ENCODE peak calls at places on chromosomes 4 and X, in nine cellular contexts. J, B, W, I, F, K, D, V and E are unnamed samples.

GRCh38 chrX:21883258-21883657 is 27.5 kb downstream of the YY2 start:
- DNase-seq in J (no peak), B (no peak), W (no peak), I (no peak), F (peak), K (peak), D (no peak), V (no peak), E (no peak)

GRCh38 chrX:75086731-75087195 is 69.3 kb downstream of the ABCB7 start:
- DNase-seq in J (no peak), B (no peak), W (no peak), I (no peak), F (no peak), K (no peak), D (no peak), V (no peak), E (no peak)

GRCh38 chrX:65637335-65637734 is 30.1 kb upstream of the MSN start:
- DNase-seq in J (no peak), B (no peak), W (no peak), I (no peak), F (no peak), K (no peak), D (no peak), V (no peak), E (no peak)

GRCh38 chrX:153635788-153636668 is 11.0 kb upstream of the DUSP9 start:
- DNase-seq in J (no peak), B (peak), W (no peak), I (no peak), F (no peak), K (no peak), D (no peak), V (no peak), E (peak)

GRCh38 chrX:118770133-118770760 is 42.8 kb downstream of the IL13RA1 start:
- DNase-seq in J (no peak), B (no peak), W (no peak), I (no peak), F (no peak), K (no peak), D (no peak), V (no peak), E (no peak)

GRCh38 chr4:188930822-188931221 is 791.6 kb downstream of the TRIML1 start:
- DNase-seq in J (no peak), B (no peak), W (no peak), I (no peak), F (no peak), K (no peak), D (peak), V (no peak), E (no peak)

GRCh38 chr4:16461362-16461761 is 235.1 kb upstream of the TAPT1 start:
- DNase-seq in J (no peak), B (no peak), W (no peak), I (no peak), F (no peak), K (no peak), D (no peak), V (no peak), E (no peak)

GRCh38 chrX:110853610-110854009 is 58.0 kb upstream of the CHRDL1 start:
- DNase-seq in J (no peak), B (peak), W (no peak), I (peak), F (no peak), K (no peak), D (no peak), V (peak), E (peak)

GRCh38 chrX:41758391-41758790 is 34.4 kb downstream of the GPR82 start:
- DNase-seq in J (no peak), B (no peak), W (no peak), I (no peak), F (no peak), K (no peak), D (no peak), V (no peak), E (no peak)

GRCh38 chr4:1684756-1685603 is 867 bp upstream of the FAM53A start:
- DNase-seq in J (no peak), B (no peak), W (no peak), I (no peak), F (peak), K (peak), D (no peak), V (no peak), E (peak)

GRCh38 chr4:57065730-57066482 is 44.3 kb downstream of the IGFBP7 start:
- DNase-seq in J (no peak), B (no peak), W (no peak), I (no peak), F (no peak), K (no peak), D (no peak), V (no peak), E (no peak)

GRCh38 chr4:76562851-76563803 is 128.1 kb downstream of the SHROOM3 start:
- DNase-seq in J (no peak), B (no peak), W (no peak), I (no peak), F (no peak), K (no peak), D (no peak), V (peak), E (no peak)

GRCh38 chrX:142295190-142295589 is 90.1 kb upstream of the MAGEC2 start:
- DNase-seq in J (no peak), B (no peak), W (no peak), I (no peak), F (no peak), K (no peak), D (no peak), V (no peak), E (no peak)

GRCh38 chr4:149203256-149204001 is 612.2 kb downstream of the IQCM start:
- DNase-seq in J (no peak), B (no peak), W (no peak), I (no peak), F (no peak), K (no peak), D (no peak), V (no peak), E (no peak)

GRCh38 chrX:103791826-103792458 is 15.3 kb downstream of the PLP1 start:
- DNase-seq in J (no peak), B (no peak), W (no peak), I (no peak), F (no peak), K (no peak), D (no peak), V (no peak), E (no peak)

GRCh38 chr4:54096563-54096962 is 3.4 kb upstream of the GSX2 start:
- DNase-seq in J (no peak), B (no peak), W (no peak), I (no peak), F (no peak), K (no peak), D (no peak), V (no peak), E (no peak)

GRCh38 chr4:108446554-108446953 is 173.8 kb upstream of the RPL34 start:
- DNase-seq in J (no peak), B (no peak), W (no peak), I (no peak), F (no peak), K (no peak), D (no peak), V (no peak), E (no peak)

GRCh38 chr4:183350317-183351071 is 28.3 kb upstream of the CLDN24 start:
- DNase-seq in J (no peak), B (no peak), W (no peak), I (no peak), F (no peak), K (no peak), D (no peak), V (no peak), E (no peak)

DNA sequence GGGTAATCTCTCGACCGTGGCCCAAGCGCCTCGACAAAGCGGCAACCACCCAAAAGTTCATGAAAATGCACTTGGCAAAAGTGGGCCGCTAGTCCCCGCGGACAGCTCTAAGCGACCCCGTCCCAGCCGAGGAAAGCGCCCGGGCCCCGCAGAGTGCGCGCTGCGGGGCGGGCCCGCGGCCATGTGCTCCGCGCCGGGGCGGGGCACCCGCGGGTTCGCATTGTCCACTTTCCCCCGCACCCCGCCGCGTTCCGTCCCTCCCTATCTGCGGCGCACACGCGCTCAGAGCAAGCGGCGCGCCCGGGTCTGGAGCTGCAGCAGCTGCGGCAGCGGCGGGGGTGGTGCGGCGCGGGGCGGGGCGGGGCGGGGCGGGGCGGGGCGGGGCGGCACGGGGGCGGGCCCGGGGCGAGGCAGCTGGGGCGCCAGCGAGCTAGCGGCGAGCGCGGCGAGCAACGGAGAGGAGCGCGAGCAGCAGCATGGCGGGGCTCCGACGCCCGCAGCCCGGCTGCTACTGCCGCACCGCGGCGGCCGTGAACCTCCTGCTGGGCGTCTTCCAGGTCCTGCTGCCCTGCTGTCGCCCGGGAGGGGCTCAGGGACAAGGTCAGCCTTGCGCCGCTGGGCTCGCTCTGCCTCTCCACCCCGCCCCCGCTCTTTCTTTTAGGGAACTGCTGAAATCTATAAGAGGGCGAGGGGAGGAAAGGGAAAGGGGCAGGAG is at the start of gene TMEM131L:
- DNase-seq in J (no peak), B (peak), W (peak), I (peak), F (peak), K (peak), D (peak), V (peak), E (peak)
- TF ChIP-seq POLR2A in J (peak), B (peak), W (peak), I (peak), F (peak), K (no peak), D (no peak), V (no peak), E (peak)

GRCh38 chr4:129783596-129783995 is 687.6 kb downstream of the C4orf33 start:
- DNase-seq in J (no peak), B (no peak), W (no peak), I (no peak), F (no peak), K (no peak), D (no peak), V (no peak), E (no peak)
- TF ChIP-seq POLR2A in J (no peak), B (no peak), W (no peak), I (no peak), F (no peak), K (no peak), D (no peak), V (no peak), E (no peak)

DNA sequence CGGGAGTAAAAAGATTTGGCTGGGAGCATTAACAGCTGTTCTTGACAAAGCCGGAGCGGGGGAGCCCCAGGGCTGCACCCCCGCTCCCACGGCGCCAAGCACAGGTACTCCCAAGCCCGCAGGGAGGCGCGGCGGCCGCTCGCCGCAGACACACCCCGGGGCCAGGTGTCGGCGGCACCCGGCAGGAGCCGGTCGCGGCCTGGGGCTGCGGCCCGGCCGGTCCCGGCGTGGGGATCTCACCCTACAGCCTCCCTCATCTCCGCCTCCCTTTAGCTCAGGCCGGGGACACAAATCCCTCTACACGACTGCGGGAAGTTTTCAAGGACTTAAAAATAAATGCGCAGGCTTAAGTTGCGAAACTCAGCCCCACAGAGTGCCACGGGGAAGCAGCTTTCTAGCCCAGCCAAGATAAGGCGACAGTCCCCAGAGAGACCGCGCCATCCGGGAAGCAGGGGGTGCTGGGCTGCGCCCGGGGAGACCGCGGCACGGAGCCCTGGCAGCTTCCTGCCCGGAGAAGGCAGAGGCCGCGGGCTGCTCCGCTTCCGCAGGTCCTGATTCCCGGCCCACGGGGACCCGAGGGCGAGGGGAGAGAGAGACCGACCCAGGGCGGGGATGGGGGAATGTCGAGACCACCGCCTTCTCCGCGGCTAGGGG is 473 bp downstream of the SH3RF1 start:
- DNase-seq in J (no peak), B (no peak), W (peak), I (peak), F (peak), K (peak), D (no peak), V (peak), E (peak)
- TF ChIP-seq POLR2A in J (no peak), B (no peak), W (no peak), I (no peak), F (no peak), K (no peak), D (no peak), V (peak), E (no peak)

GRCh38 chr4:7037425-7037824 is 5.7 kb upstream of the TADA2B start:
- DNase-seq in J (no peak), B (no peak), W (no peak), I (no peak), F (no peak), K (no peak), D (no peak), V (no peak), E (no peak)

GRCh38 chr4:7032591-7032990 is 10.6 kb upstream of the TADA2B start:
- DNase-seq in J (no peak), B (no peak), W (no peak), I (no peak), F (no peak), K (no peak), D (no peak), V (no peak), E (no peak)

GRCh38 chr4:7030856-7031255 is 12.3 kb upstream of the TADA2B start:
- DNase-seq in J (no peak), B (no peak), W (no peak), I (no peak), F (no peak), K (no peak), D (no peak), V (no peak), E (no peak)

GRCh38 chr4:7031526-7032449 is 11.4 kb upstream of the TADA2B start:
- DNase-seq in J (no peak), B (no peak), W (no peak), I (no peak), F (no peak), K (no peak), D (no peak), V (no peak), E (peak)

DNA sequence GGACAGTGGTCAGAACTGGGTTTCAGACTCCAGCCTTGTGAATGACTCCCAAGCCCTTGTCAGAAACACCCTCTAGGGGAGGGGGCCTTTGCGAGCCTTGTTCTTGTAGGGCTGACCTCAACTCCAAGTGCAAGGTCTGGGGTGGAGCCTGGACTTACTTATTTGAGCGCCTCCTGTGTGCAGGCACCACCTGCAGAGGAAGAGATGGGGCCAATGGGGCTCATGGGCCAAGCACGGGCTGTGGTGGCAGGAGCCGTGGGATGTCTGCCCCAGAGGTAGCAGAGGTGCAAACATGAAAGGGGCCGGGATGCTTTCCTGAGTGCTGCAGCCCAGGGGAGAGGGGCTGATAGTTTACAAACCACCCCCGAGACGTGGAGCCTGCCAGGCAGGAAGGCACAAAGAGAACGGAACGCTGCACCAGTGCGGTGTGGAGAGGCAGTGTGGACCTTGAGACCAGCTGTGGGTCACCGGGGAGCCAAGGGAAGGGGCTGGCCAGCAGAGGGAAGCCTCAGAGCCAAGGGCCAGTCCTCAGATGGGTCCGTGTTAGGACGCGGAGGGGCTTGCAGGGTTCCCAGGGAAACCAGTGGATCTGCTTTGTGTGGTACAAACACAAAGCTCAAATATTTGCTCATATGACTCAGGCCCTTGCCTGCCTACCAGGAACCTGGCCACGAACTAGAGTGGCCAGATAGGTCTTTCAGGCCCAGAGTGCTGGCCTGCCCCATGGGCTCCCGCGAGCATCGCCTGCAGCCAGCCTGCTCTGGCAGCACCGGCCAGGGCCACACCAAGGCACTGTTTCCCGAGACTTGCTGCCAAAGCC is 8.7 kb upstream of the TADA2B start:
- DNase-seq in J (no peak), B (peak), W (no peak), I (peak), F (peak), K (no peak), D (no peak), V (peak), E (no peak)
- TF ChIP-seq POLR2A in J (no peak), B (no peak), W (no peak), I (peak), F (peak), K (no peak), D (no peak), V (no peak), E (no peak)

GRCh38 chr4:140952709-140953108 is 180.6 kb downstream of the RNF150 start:
- DNase-seq in J (no peak), B (no peak), W (no peak), I (no peak), F (no peak), K (no peak), D (no peak), V (no peak), E (no peak)

DNA sequence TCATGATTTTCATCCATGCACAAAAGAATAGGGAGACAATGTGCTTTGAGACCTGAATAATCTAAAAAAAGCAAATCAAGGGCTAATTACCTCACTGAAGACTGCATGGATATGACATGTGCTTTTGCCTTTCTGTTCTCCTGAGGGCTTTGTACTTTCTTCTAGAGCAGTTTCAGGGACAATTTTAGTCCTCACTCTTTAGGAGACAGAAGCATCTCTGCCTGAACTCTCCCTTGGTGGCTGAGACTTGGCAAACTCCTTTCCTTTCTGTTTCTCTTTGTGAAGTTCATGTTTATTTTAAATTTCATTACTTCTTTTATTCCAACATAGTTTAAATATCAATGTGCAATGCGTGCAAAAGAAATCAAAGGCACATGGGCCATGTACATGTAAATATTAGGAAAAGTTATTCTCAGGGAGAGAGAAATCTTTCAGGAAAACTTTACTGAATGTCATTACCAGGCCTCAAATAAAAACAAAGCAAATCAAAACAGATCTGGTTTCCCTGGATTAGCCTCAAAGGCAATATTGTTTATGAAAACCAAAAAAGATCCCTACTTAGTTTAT is 177.7 kb downstream of the RNF150 start:
- DNase-seq in J (no peak), B (no peak), W (no peak), I (no peak), F (no peak), K (no peak), D (no peak), V (no peak), E (no peak)
- TF ChIP-seq POLR2A in J (no peak), B (no peak), W (no peak), I (no peak), F (no peak), K (no peak), D (no peak), V (no peak), E (no peak)

GRCh38 chr4:126915999-126916625 is 716.6 kb upstream of the INTU start:
- DNase-seq in J (no peak), B (no peak), W (no peak), I (no peak), F (no peak), K (no peak), D (no peak), V (no peak), E (no peak)
- TF ChIP-seq POLR2A in J (no peak), B (no peak), W (no peak), I (no peak), F (no peak), K (no peak), D (no peak), V (no peak), E (no peak)